ENCODE peak calls at places on chromosomes 1 and 21, in six cellular contexts. C is PC-3, H is esophagus squamous epithelium, A is BJ, F is SJSA1, I is tibial artery. T is an unnamed sample.
A peak's percentile ranks its signal among the peaks of the same experiment; 100 is the strongest.

GRCh38 chr1:201362906-201363305 is 14.6 kb downstream of the TNNT2 start:
- DNase-seq in F (no peak), H (no peak), C (no peak), I (no peak), A (no peak), T (no peak)

GRCh38 chr1:59678809-59679228 is 135.9 kb upstream of the HOOK1 start:
- DNase-seq in I (no peak), A (peak; percentile 72), H (no peak), C (peak; percentile 43), F (peak; percentile 93), T (no peak)

GRCh38 chr1:66354311-66354922 is 179.5 kb upstream of the SGIP1 start:
- DNase-seq in C (no peak), H (no peak), A (no peak), I (no peak), F (peak; percentile 55), T (no peak)

GRCh38 chr21:40553781-40554180 is 293.2 kb downstream of the DSCAM start:
- DNase-seq in I (no peak), F (no peak), A (no peak), C (no peak), H (no peak), T (no peak)

GRCh38 chr21:43287974-43288755 is 119.4 kb downstream of the CRYAA start:
- DNase-seq in C (peak; percentile 78), F (no peak), A (no peak), H (no peak), I (no peak), T (no peak)

GRCh38 chr1:6041432-6042062 is 4.1 kb upstream of the KCNAB2 start:
- DNase-seq in C (peak; percentile 63), H (no peak), I (no peak), A (no peak), F (no peak), T (no peak)

GRCh38 chr1:25617626-25618432 is 1.2 kb downstream of the MAN1C1 start:
- DNase-seq in I (peak; percentile 71), A (no peak), H (no peak), C (no peak), F (no peak), T (no peak)

GRCh38 chr1:66048011-66048410 is 255.3 kb downstream of the PDE4B start:
- DNase-seq in H (no peak), I (no peak), C (no peak), A (no peak), F (no peak), T (no peak)

GRCh38 chr21:37435120-37435519 is 68.5 kb downstream of the DYRK1A start:
- DNase-seq in I (no peak), A (peak; percentile 54), H (no peak), C (peak; percentile 47), F (no peak), T (no peak)

GRCh38 chr21:42291003-42291750 is 24.0 kb downstream of the TFF3 start:
- DNase-seq in C (no peak), A (no peak), I (no peak), F (no peak), H (no peak), T (no peak)

GRCh38 chr1:20486457-20487235 is 636 bp upstream of the CAMK2N1 start:
- DNase-seq in F (peak; percentile 79), A (no peak), H (no peak), I (no peak), C (peak; percentile 69), T (no peak)

GRCh38 chr21:31911138-31911907 is 38.5 kb downstream of the HUNK start:
- DNase-seq in A (peak; percentile 90), F (peak; percentile 92), C (peak; percentile 61), I (no peak), H (no peak), T (no peak)

GRCh38 chr1:109192433-109192832 is 21.3 kb upstream of the SARS1 start:
- DNase-seq in F (no peak), I (no peak), C (no peak), H (no peak), A (no peak), T (no peak)

GRCh38 chr1:50724626-50725286 is 235.3 kb downstream of the FAF1 start:
- DNase-seq in I (no peak), C (no peak), H (no peak), A (no peak), F (no peak), T (no peak)

GRCh38 chr1:54811066-54811465 is 9.9 kb upstream of the TTC22 start:
- DNase-seq in H (no peak), F (peak; percentile 30), I (no peak), C (no peak), A (no peak), T (no peak)

GRCh38 chr1:47498551-47498950 is 60.7 kb downstream of the FOXD2 start:
- DNase-seq in H (no peak), F (no peak), C (no peak), I (no peak), A (no peak), T (no peak)
- H3K27me3 ChIP-seq in H (peaks cover 70% of the 10 kb centered on the region), F (peaks cover 3% of the 10 kb centered on the region), C (peaks cover 9% of the 10 kb centered on the region), I (peaks cover 4% of the 10 kb centered on the region), A (peaks cover 2% of the 10 kb centered on the region), T (no peaks in the 10 kb centered on the region)

DNA sequence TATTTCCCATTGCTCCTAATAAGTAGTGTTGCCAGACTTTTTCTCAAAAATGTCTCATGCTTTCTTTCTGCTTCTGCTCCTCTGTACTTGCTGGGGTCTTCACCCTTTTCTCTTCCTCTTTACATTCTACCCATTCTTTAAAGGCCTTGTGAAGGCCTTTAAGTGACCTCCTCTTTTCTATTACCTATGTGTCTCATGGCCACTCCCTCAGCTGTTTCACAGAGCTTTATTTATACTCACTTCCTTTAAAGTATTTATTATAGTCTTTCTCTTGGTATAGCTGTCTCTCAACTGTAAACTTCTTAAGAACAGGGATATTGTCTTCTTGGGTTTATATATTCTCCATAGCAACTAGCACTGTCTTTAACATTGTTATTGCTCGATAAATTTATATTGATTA is 803 bp downstream of the GOLPH3L start:
- DNase-seq in H (no peak), I (no peak), F (no peak), A (no peak), C (peak; percentile 13), T (no peak)
- H3K27me3 ChIP-seq in H (no peaks in the 10 kb centered on the region), I (no peaks in the 10 kb centered on the region), F (no peaks in the 10 kb centered on the region), A (peaks cover under 1% of the 10 kb centered on the region), C (no peaks in the 10 kb centered on the region), T (no peaks in the 10 kb centered on the region)

DNA sequence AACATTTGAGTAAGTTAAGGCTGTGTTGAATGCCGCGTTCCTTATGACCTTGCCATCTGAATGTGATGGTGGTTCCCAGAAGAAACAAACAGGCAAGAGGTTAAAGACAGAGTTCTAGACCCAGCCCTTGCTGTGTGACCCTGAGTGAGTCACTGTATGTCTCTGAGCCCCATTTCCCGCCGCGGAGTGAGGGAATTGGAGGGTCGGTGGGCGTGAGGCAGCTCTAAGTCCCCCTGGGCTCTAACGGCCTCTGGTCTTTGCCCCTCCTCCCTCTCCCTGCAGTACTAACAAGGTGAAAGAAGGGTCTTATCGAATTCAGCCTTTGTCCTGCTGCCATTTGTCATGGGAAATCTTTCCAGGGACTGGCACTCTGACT is 40.4 kb downstream of the OLIG1 start:
- DNase-seq in F (no peak), A (no peak), I (no peak), H (no peak), C (no peak), T (no peak)
- H3K27me3 ChIP-seq in F (peaks cover 79% of the 10 kb centered on the region), A (peaks cover 33% of the 10 kb centered on the region), I (peaks cover 71% of the 10 kb centered on the region), H (peaks cover 92% of the 10 kb centered on the region), C (peaks cover 98% of the 10 kb centered on the region), T (peaks cover 13% of the 10 kb centered on the region)

GRCh38 chr1:184039126-184039525 is 1.6 kb upstream of the COLGALT2 start:
- DNase-seq in F (no peak), H (no peak), C (no peak), A (no peak), I (no peak), T (no peak)
- H3K27me3 ChIP-seq in F (no peaks in the 10 kb centered on the region), H (peaks cover 67% of the 10 kb centered on the region), C (no peaks in the 10 kb centered on the region), A (no peaks in the 10 kb centered on the region), I (peaks cover 24% of the 10 kb centered on the region), T (no peaks in the 10 kb centered on the region)